ENCODE peak calls at places on chromosomes 6 and 20, in six cellular contexts. A is coronary artery; C is colonic mucosa; F is hepatocyte; Y is type B pancreatic cell; R is CD8-positive, alpha-beta T cell. B is an unnamed sample.

GRCh38 chr6:109441069-109441816 is 719 bp downstream of the SMPD2 start:
- DNase-seq in A (no peak), C (peak), F (peak), Y (no peak), R (peak), B (peak)

GRCh38 chr6:19999319-20000191 is 162.4 kb downstream of the ID4 start:
- DNase-seq in A (no peak), C (no peak), F (no peak), Y (no peak), R (no peak), B (no peak)

GRCh38 chr6:90472716-90473115 is 114.2 kb downstream of the MAP3K7 start:
- DNase-seq in A (no peak), C (no peak), F (no peak), Y (no peak), R (no peak), B (no peak)

GRCh38 chr6:25337431-25337830 is 58.3 kb downstream of the CARMIL1 start:
- DNase-seq in A (no peak), C (no peak), F (no peak), Y (no peak), R (no peak), B (no peak)

GRCh38 chr6:148324297-148325007 is 18.2 kb upstream of the SASH1 start:
- DNase-seq in A (no peak), C (no peak), F (no peak), Y (no peak), R (no peak), B (no peak)

GRCh38 chr20:4809707-4810106 is 88.0 kb downstream of the PRND start:
- DNase-seq in A (no peak), C (no peak), F (no peak), Y (no peak), R (peak), B (no peak)

GRCh38 chr6:166253277-166254229 is 54.6 kb downstream of the PRR18 start:
- DNase-seq in A (no peak), C (no peak), F (peak), Y (no peak), R (peak), B (peak)

GRCh38 chr6:108169801-108170606 is 4.2 kb downstream of the NR2E1 start:
- DNase-seq in A (no peak), C (no peak), F (no peak), Y (no peak), R (no peak), B (no peak)

GRCh38 chr20:59253779-59254319 is 46.6 kb upstream of the EDN3 start:
- DNase-seq in A (no peak), C (no peak), F (no peak), Y (no peak), R (peak), B (no peak)

GRCh38 chr6:63740709-63741108 is 105.1 kb downstream of the PHF3 start:
- DNase-seq in A (no peak), C (no peak), F (no peak), Y (no peak), R (no peak), B (no peak)

GRCh38 chr6:167898673-167899311 is 72.1 kb downstream of the AFDN start:
- DNase-seq in A (no peak), C (no peak), F (peak), Y (no peak), R (no peak), B (no peak)

DNA sequence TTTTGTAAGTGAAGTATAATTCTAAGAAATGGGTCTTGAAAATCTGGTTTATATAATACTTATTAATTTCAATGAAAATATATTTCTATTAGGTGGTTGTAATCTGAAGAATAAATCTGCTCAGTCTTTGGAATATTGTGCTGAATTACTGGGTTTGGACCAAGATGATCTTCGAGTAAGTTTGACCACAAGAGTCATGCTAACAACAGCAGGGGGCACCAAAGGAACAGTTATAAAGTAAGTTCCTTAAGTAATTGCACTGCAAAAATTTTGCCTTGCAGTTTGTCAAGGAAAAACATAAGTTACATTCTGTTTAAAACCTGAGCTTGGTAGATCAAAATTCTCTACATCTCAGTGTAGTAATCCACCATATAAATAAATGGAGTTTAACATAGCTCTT is 106.0 kb downstream of the MYO6 start:
- DNase-seq in A (no peak), C (peak), F (peak), Y (no peak), R (no peak), B (no peak)
- TF ChIP-seq CTCF in A (peak), C (peak), F (peak), Y (peak), R (no peak), B (peak)

DNA sequence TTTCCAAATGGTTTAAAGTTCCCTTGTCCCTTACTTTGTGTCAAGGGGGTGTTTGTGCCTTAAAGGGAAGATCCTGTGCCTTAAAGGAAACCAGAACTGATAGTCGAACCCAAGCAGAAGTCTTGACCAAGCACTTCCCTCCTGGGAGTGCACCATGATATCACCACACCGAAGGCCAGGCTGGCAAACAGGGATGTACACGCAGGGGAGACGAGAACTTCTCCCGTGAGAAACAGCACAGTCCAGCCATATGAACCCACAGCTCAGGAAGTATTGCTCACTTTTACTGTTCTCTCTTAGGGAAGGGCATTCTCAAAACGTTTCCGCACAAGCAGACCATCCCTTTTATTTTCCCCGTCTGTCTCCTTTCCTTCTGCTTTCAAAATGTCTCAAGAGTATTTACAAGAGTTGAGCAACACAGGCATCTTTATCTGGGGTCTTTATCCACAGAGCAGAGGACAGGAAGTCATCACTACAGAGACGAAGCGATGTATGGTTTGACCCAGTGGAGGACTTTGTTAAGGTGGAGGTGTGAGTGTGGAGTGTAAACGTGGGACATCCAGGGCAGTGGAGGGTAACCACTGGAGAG is 12.8 kb upstream of the SERPINB1 start:
- DNase-seq in A (no peak), C (no peak), F (no peak), Y (no peak), R (no peak), B (no peak)
- TF ChIP-seq CTCF in A (no peak), C (no peak), F (no peak), Y (no peak), R (peak), B (no peak)

GRCh38 chr20:10660661-10661060 is 13.1 kb downstream of the JAG1 start:
- DNase-seq in A (peak), C (no peak), F (no peak), Y (no peak), R (no peak), B (no peak)

GRCh38 chr20:10659651-10660601 is 13.9 kb downstream of the JAG1 start:
- DNase-seq in A (peak), C (no peak), F (peak), Y (no peak), R (no peak), B (no peak)

GRCh38 chr20:10656270-10656669 is 17.5 kb downstream of the JAG1 start:
- DNase-seq in A (no peak), C (no peak), F (no peak), Y (no peak), R (no peak), B (no peak)

GRCh38 chr20:10658876-10659632 is 14.7 kb downstream of the JAG1 start:
- DNase-seq in A (peak), C (no peak), F (no peak), Y (no peak), R (no peak), B (no peak)

GRCh38 chr20:10658051-10658823 is 15.6 kb downstream of the JAG1 start:
- DNase-seq in A (peak), C (no peak), F (no peak), Y (no peak), R (no peak), B (no peak)
- TF ChIP-seq CTCF in A (no peak), C (no peak), F (no peak), Y (no peak), R (no peak), B (no peak)

DNA sequence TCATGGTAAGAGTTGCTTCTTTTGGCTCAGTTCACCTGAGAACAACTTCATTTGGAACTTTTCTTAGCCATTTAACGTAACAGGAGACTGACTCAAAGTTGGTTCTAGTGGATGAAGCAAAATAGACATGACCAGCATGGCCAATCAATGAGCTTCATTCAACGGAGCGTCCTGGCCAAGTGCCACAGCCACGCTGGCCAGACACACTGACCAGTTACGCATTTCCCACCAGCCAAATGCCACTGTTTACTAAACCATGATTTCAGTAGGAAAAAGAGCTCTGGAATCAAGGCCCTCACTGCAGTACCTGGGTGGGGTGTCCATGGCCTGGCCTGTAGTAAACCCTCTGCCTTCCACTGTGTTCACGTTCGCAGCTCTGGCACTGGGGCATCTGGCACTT is 80.4 kb downstream of the POPDC3 start:
- DNase-seq in A (no peak), C (no peak), F (no peak), Y (no peak), R (no peak), B (no peak)
- TF ChIP-seq CTCF in A (no peak), C (no peak), F (no peak), Y (no peak), R (no peak), B (no peak)

GRCh38 chr6:30914076-30914853 is at the start of gene VARS2:
- DNase-seq in A (peak), C (peak), F (peak), Y (peak), R (peak), B (peak)
- TF ChIP-seq CTCF in A (no peak), C (no peak), F (peak), Y (peak), R (no peak), B (no peak)

DNA sequence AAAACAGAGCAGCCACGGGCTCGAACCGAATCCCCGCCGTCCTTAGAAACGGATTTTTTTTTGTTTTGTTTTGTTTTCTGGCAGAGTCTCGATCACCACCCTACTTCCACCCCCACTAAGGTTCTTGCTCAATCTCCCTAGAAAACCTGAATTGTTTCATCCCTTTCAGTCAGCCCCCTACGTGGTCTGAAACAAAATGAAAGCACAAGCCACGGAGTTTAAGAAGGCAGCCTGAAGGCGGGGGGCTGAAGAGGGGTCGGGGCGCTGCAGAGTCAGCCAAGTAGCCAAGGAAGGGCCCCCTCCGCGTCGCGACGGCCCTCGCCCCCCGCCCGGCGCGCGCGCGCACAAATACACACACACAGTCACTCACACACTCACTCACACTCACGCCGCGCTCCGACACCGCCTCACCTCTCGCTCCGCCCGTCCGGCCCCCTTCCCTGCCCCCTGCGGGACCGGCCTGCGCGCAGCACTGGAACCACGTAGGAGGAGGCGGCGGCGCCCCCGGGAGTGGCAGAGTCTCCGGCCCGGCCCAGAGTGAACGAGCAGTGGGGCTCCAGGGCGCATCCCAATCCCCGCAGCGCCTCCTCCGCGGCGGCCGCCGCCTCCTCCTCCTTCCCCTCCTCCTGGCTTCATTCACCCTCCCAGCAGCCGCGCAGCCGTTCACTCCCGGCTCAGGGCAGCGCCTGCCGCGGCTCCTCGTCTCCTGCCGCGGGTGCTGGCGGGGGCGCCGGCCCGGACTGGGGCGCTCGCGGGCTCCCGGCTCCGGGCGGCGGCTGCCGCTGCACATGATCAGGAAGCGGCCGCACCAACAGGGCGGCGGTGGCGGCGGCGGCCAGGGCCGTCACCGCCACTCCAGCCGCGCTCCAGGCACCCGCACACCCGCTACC is 1.4 kb downstream of the ATXN1 start:
- DNase-seq in A (peak), C (peak), F (peak), Y (peak), R (peak), B (peak)
- TF ChIP-seq CTCF in A (no peak), C (no peak), F (peak), Y (peak), R (no peak), B (no peak)

GRCh38 chr6:56999049-56999448 is 44.1 kb downstream of the BEND6 start:
- DNase-seq in A (no peak), C (no peak), F (no peak), Y (no peak), R (no peak), B (no peak)

GRCh38 chr6:56996401-56996800 is 41.5 kb downstream of the BEND6 start:
- DNase-seq in A (no peak), C (no peak), F (no peak), Y (no peak), R (no peak), B (no peak)

GRCh38 chr6:56992703-56993102 is 37.8 kb downstream of the BEND6 start:
- DNase-seq in A (no peak), C (no peak), F (no peak), Y (no peak), R (no peak), B (no peak)

GRCh38 chr6:56992053-56992452 is 37.1 kb downstream of the BEND6 start:
- DNase-seq in A (no peak), C (no peak), F (no peak), Y (no peak), R (no peak), B (no peak)

DNA sequence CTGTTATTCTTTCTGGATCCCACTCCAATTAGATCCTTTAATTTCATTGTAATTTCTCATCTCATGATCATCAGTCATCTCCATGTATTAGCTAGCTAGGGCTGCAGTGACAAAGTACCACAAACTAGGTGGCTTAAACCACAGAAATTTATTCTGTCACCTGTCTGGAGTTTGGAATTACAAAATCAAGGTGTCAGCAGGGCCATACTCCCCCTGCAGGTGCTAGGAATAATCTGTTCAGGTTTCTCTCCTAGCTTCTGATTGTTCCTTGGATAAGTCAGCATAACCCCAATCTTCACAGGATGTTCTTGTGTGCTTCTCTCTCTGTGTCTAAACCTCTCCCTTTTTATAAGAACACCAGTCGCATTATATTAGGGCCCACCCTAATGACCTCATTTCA is 40.4 kb downstream of the BEND6 start:
- DNase-seq in A (no peak), C (no peak), F (no peak), Y (no peak), R (no peak), B (no peak)
- TF ChIP-seq CTCF in A (no peak), C (no peak), F (no peak), Y (no peak), R (no peak), B (no peak)

GRCh38 chr20:24615353-24615752 is 145.9 kb downstream of the SYNDIG1 start:
- DNase-seq in A (peak), C (no peak), F (no peak), Y (no peak), R (no peak), B (no peak)
- TF ChIP-seq CTCF in A (no peak), C (no peak), F (no peak), Y (no peak), R (no peak), B (no peak)

GRCh38 chr6:157379656-157380457 is 1.1 kb upstream of the ZDHHC14 start:
- DNase-seq in A (peak), C (peak), F (peak), Y (peak), R (peak), B (peak)
- TF ChIP-seq CTCF in A (no peak), C (no peak), F (no peak), Y (no peak), R (no peak), B (no peak)

GRCh38 chr6:50843842-50844241 is 25.2 kb downstream of the TFAP2B start:
- DNase-seq in A (no peak), C (no peak), F (no peak), Y (no peak), R (no peak), B (peak)
- TF ChIP-seq CTCF in A (no peak), C (no peak), F (no peak), Y (peak), R (no peak), B (no peak)